ENCODE peak calls at places on chromosomes 12 and 14, in seven cellular contexts. D, N, K, Q, V, X and H are unnamed samples.
A peak's percentile ranks its signal among the peaks of the same experiment; 100 is the strongest.

GRCh38 chr12:51127050-51127729 is 43.8 kb upstream of the CSRNP2 start:
- DNase-seq in Q (no peak), X (no peak), D (no peak), V (no peak), K (no peak), N (no peak), H (no peak)

GRCh38 chr12:15001733-15002471 is 29.1 kb downstream of the PDE6H start:
- DNase-seq in N (no peak), D (peak; percentile 6), X (peak; percentile 91), K (peak; percentile 24), Q (no peak), V (peak; percentile 34), H (peak; percentile 37)

GRCh38 chr14:79500489-79500888 is 710.8 kb downstream of the DIO2 start:
- DNase-seq in Q (no peak), N (no peak), D (no peak), K (no peak), X (no peak), V (no peak), H (no peak)

GRCh38 chr14:29028973-29029582 is 262.5 kb downstream of the FOXG1 start:
- DNase-seq in N (no peak), D (peak; percentile 99), K (no peak), X (no peak), V (no peak), Q (no peak), H (no peak)

GRCh38 chr12:1281683-1282366 is 290.8 kb downstream of the ERC1 start:
- DNase-seq in Q (no peak), N (no peak), K (no peak), V (no peak), X (no peak), D (no peak), H (no peak)

GRCh38 chr14:70808402-70809237 is 693 bp downstream of the MAP3K9 start:
- DNase-seq in D (no peak), K (peak; percentile 60), Q (peak; percentile 82), N (peak; percentile 81), X (peak; percentile 62), V (peak; percentile 39), H (peak; percentile 55)

GRCh38 chr12:118120579-118121363 is 15.2 kb upstream of the PEBP1 start:
- DNase-seq in D (peak; percentile 91), X (peak; percentile 84), V (peak; percentile 84), N (peak; percentile 86), Q (peak; percentile 83), K (peak; percentile 85), H (peak; percentile 55)

GRCh38 chr12:25960176-25960575 is 1.7 kb downstream of the RASSF8 start:
- DNase-seq in V (no peak), Q (no peak), X (peak; percentile 75), N (peak; percentile 55), K (no peak), D (no peak), H (no peak)

GRCh38 chr14:20603813-20604212 is 12.6 kb upstream of the RNASE12 start:
- DNase-seq in D (no peak), K (no peak), N (no peak), V (no peak), X (no peak), Q (no peak), H (no peak)

GRCh38 chr14:99196310-99196650 is 75.7 kb downstream of the BCL11B start:
- DNase-seq in X (no peak), K (no peak), D (no peak), Q (no peak), V (no peak), N (no peak), H (no peak)

GRCh38 chr14:57492859-57493258 is 798 bp downstream of the CCDC198 start:
- DNase-seq in Q (no peak), K (no peak), V (no peak), N (no peak), X (no peak), D (peak; percentile 22), H (no peak)

GRCh38 chr14:104718871-104719270 is 5.2 kb upstream of the ADSS1 start:
- DNase-seq in D (no peak), K (no peak), N (no peak), X (no peak), V (no peak), Q (no peak), H (no peak)

GRCh38 chr12:19003110-19003509 is 126.4 kb upstream of the PLEKHA5 start:
- DNase-seq in X (no peak), K (no peak), D (no peak), N (no peak), Q (no peak), V (no peak), H (no peak)

GRCh38 chr14:43449291-43449690 is 1057.8 kb downstream of the FSCB start:
- DNase-seq in V (no peak), K (no peak), Q (no peak), D (no peak), X (no peak), N (no peak), H (no peak)

GRCh38 chr12:31300341-31300740 is 25.6 kb downstream of the SINHCAF start:
- DNase-seq in Q (no peak), N (no peak), K (no peak), X (no peak), V (no peak), D (no peak), H (no peak)

GRCh38 chr12:42426733-42427132 is 100.8 kb downstream of the PPHLN1 start:
- DNase-seq in X (no peak), N (no peak), D (no peak), Q (no peak), K (no peak), V (no peak), H (no peak)

GRCh38 chr12:13227191-13227590 is 30.7 kb downstream of the EMP1 start:
- DNase-seq in D (no peak), N (no peak), K (no peak), V (no peak), Q (no peak), X (no peak), H (no peak)

GRCh38 chr14:89551432-89551831 is 134.4 kb upstream of the FOXN3 start:
- DNase-seq in N (no peak), Q (no peak), X (no peak), K (no peak), V (no peak), D (no peak), H (no peak)

GRCh38 chr12:95197636-95198035 is 19.6 kb downstream of the FGD6 start:
- DNase-seq in V (no peak), K (no peak), Q (no peak), X (no peak), N (no peak), D (no peak), H (no peak)

GRCh38 chr14:75229923-75230792 is 48.5 kb upstream of the FOS start:
- DNase-seq in V (peak; percentile 74), D (no peak), Q (no peak), K (peak; percentile 69), N (no peak), X (no peak), H (peak; percentile 56)
- TF ChIP-seq POLR2AphosphoS5 in V (no peak), D (no peak), Q (no peak), K (no peak), N (no peak), X (no peak), H (no peak)

GRCh38 chr12:132354211-132354981 is 25.0 kb upstream of the GALNT9 start:
- DNase-seq in X (no peak), D (no peak), Q (no peak), N (no peak), K (no peak), V (no peak), H (no peak)

GRCh38 chr12:132355742-132356681 is 26.6 kb upstream of the GALNT9 start:
- DNase-seq in X (no peak), Q (no peak), K (no peak), V (no peak), N (no peak), D (no peak), H (no peak)

GRCh38 chr12:132354982-132355680 is 25.7 kb upstream of the GALNT9 start:
- DNase-seq in V (no peak), N (no peak), X (no peak), Q (no peak), D (no peak), K (no peak), H (no peak)

GRCh38 chr12:132357623-132358186 is 28.3 kb upstream of the GALNT9 start:
- DNase-seq in D (no peak), X (peak; percentile 56), V (no peak), Q (no peak), N (no peak), K (no peak), H (no peak)

GRCh38 chr12:132356686-132357622 is 27.6 kb upstream of the GALNT9 start:
- DNase-seq in N (no peak), X (peak; percentile 87), Q (no peak), D (no peak), K (peak; percentile 47), V (no peak), H (no peak)
- H3K4me1 ChIP-seq in N (no peaks in the 10 kb centered on the region), X (no peaks in the 10 kb centered on the region), Q (peaks cover 6% of the 10 kb centered on the region), D (no peaks in the 10 kb centered on the region), K (no peaks in the 10 kb centered on the region), V (peaks cover 12% of the 10 kb centered on the region), H (no peaks in the 10 kb centered on the region)

GRCh38 chr12:79689477-79690155 is 1.1 kb downstream of the PAWR start:
- DNase-seq in V (peak; percentile 49), D (peak; percentile 27), K (peak; percentile 48), X (no peak), Q (no peak), N (peak; percentile 52), H (peak; percentile 58)

GRCh38 chr12:79690156-79690605 is 583 bp downstream of the PAWR start:
- DNase-seq in V (peak; percentile 41), N (peak; percentile 49), Q (no peak), X (no peak), K (no peak), D (peak; percentile 14), H (no peak)

GRCh38 chr12:79691299-79692248 is 810 bp upstream of the PAWR start:
- DNase-seq in Q (no peak), X (no peak), K (peak; percentile 32), N (peak; percentile 15), D (peak; percentile 39), V (no peak), H (no peak)

GRCh38 chr12:79692249-79692619 is 1.5 kb upstream of the PAWR start:
- DNase-seq in D (no peak), Q (no peak), K (no peak), N (no peak), X (no peak), V (no peak), H (no peak)

DNA sequence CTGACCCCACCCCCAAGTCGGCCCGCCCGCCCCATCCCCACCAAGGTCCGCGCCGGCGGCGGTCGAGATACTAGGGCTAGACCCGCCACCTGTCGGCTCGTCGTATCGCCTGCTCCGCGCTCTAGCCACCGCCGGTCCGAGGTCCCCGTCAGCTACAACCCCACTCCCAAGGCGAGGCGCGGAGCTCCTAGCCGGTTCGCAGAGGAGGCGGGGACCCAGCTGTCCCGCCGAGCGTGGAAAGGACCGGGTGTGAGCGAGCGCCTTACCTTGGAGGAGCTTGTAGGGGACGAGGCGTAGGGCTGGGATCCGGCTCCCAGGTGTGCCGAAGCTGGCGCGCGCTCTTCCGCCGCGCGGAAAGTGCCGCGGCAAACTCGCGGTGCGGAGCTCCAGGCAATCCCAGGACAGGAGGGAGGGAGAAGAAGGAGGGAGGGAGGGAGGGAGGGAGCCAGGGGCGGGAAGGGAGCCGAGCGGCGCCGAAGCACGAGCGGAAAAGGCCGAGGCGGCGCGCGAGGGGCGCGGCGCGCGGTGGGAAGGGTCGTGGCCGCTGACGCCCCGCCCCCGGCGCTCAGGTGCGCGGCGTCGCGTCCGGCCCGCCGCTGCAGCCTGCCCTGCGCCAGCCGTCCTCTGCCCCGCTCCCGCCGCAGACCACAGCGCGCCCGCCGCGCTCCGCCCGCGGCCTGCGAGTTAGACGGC is at the start of gene PAWR:
- DNase-seq in X (peak; percentile 71), N (peak; percentile 67), K (peak; percentile 86), Q (peak; percentile 84), D (peak; percentile 71), V (peak; percentile 83), H (peak; percentile 73)
- TF ChIP-seq POLR2AphosphoS5 in X (peak; percentile 8), N (no peak), K (no peak), Q (no peak), D (peak; percentile 69), V (no peak), H (peak; percentile 7)

GRCh38 chr12:11814362-11814761 is 164.9 kb downstream of the ETV6 start:
- DNase-seq in N (no peak), X (no peak), Q (no peak), K (no peak), D (peak; percentile 43), V (no peak), H (no peak)
- H3K4me1 ChIP-seq in N (peaks cover 37% of the 10 kb centered on the region), X (no peaks in the 10 kb centered on the region), Q (peaks cover 37% of the 10 kb centered on the region), K (peaks cover 36% of the 10 kb centered on the region), D (peaks cover 33% of the 10 kb centered on the region), V (peaks cover 64% of the 10 kb centered on the region), H (peaks cover 35% of the 10 kb centered on the region)